ENCODE peak calls at places on chromosomes 5 and 9, in nine cellular contexts. X, M, Z, D, T, P, Q, Y and G are unnamed samples.

GRCh38 chr5:177303925-177304391 is 359 bp downstream of the PRELID1 start:
- DNase-seq in X (no peak), M (no peak), Z (peak; percentile 31), D (no peak), T (no peak), P (no peak), Q (no peak), Y (no peak), G (no peak)

GRCh38 chr5:88734191-88734640 is 148.8 kb downstream of the MEF2C start:
- DNase-seq in X (no peak), M (no peak), Z (peak; percentile 16), D (peak; percentile 75), T (no peak), P (no peak), Q (no peak), Y (no peak), G (no peak)

GRCh38 chr5:127184841-127185240 is 105.8 kb upstream of the MEGF10 start:
- DNase-seq in X (no peak), M (peak; percentile 20), Z (no peak), D (no peak), T (no peak), P (no peak), Q (no peak), Y (no peak), G (peak; percentile 59)

GRCh38 chr9:82829818-82830217 is 233.1 kb downstream of the RASEF start:
- DNase-seq in X (no peak), M (no peak), Z (no peak), D (no peak), T (no peak), P (no peak), Q (no peak), Y (no peak), G (no peak)

GRCh38 chr5:103120607-103121200 is 603 bp downstream of the PPIP5K2 start:
- DNase-seq in X (no peak), M (peak; percentile 19), Z (peak; percentile 28), D (no peak), T (peak; percentile 2), P (no peak), Q (no peak), Y (no peak), G (peak; percentile 36)

GRCh38 chr5:155735388-155735787 is 591.6 kb upstream of the SGCD start:
- DNase-seq in X (no peak), M (peak; percentile 26), Z (peak; percentile 30), D (no peak), T (no peak), P (no peak), Q (no peak), Y (no peak), G (no peak)

GRCh38 chr5:179190851-179191505 is 130.8 kb downstream of the ZNF354C start:
- DNase-seq in X (no peak), M (no peak), Z (no peak), D (no peak), T (no peak), P (no peak), Q (no peak), Y (no peak), G (no peak)

GRCh38 chr5:156779436-156779835 is 70.7 kb upstream of the PPP1R2B start:
- DNase-seq in X (no peak), M (no peak), Z (no peak), D (no peak), T (no peak), P (no peak), Q (no peak), Y (no peak), G (no peak)

GRCh38 chr5:31378838-31379237 is 153.1 kb downstream of the DROSHA start:
- DNase-seq in X (no peak), M (peak; percentile 42), Z (no peak), D (no peak), T (no peak), P (no peak), Q (no peak), Y (no peak), G (peak; percentile 75)